ENCODE peak calls at places on chromosome 2, in five cellular contexts. E, F, A, D and O are unnamed samples.

GRCh38 chr2:54891901-54892300 is 158.3 kb downstream of the RTN4 start:
- DNase-seq in E (peak), F (no peak), A (no peak), D (no peak), O (no peak)

GRCh38 chr2:72126186-72127100 is 21.2 kb downstream of the CYP26B1 start:
- DNase-seq in E (no peak), F (no peak), A (no peak), D (no peak), O (no peak)

GRCh38 chr2:23711979-23712755 is 214.8 kb downstream of the ATAD2B start:
- DNase-seq in E (peak), F (no peak), A (peak), D (no peak), O (no peak)

GRCh38 chr2:12771154-12771553 is 54.4 kb downstream of the TRIB2 start:
- DNase-seq in E (no peak), F (no peak), A (no peak), D (no peak), O (no peak)

GRCh38 chr2:6447209-6447608 is 418.5 kb downstream of the CMPK2 start:
- DNase-seq in E (no peak), F (no peak), A (no peak), D (no peak), O (no peak)

GRCh38 chr2:113080134-113080533 is 12.4 kb downstream of the IL1F10 start:
- DNase-seq in E (peak), F (no peak), A (peak), D (no peak), O (no peak)

GRCh38 chr2:86225581-86225980 is 26.3 kb downstream of the MRPL35 start:
- DNase-seq in E (no peak), F (peak), A (peak), D (no peak), O (peak)

GRCh38 chr2:240387669-240388358 is 47.6 kb upstream of the GPC1 start:
- DNase-seq in E (peak), F (peak), A (no peak), D (peak), O (peak)

GRCh38 chr2:69911985-69912563 is 2.8 kb upstream of the MXD1 start:
- DNase-seq in E (peak), F (no peak), A (peak), D (no peak), O (no peak)

GRCh38 chr2:105344704-105345345 is 7.5 kb downstream of the C2orf49 start:
- DNase-seq in E (no peak), F (no peak), A (no peak), D (no peak), O (no peak)